ENCODE peak calls at places on chromosome 11, in ten cellular contexts. One of them, this sample, is unnamed.

GRCh38 chr11:128465946-128466688 is 121.2 kb downstream of the ETS1 start:
- DNase-seq in IMR-90: no peak
- DNase-seq in CD8-positive, alpha-beta memory T cell: no peak
- DNase-seq in NT2/D1: no peak
- DNase-seq in mucosa of descending colon: no peak
- DNase-seq in mesenchymal stem cell: no peak
- DNase-seq in fibroblast of lung: no peak
- DNase-seq in esophagus muscularis mucosa: peak; percentile 86
- DNase-seq in SK-N-SH: no peak
- DNase-seq in SJSA1: no peak
- DNase-seq in this sample: no peak

GRCh38 chr11:11284481-11284880 is 68.6 kb downstream of the CSNK2A3 start:
- DNase-seq in IMR-90: no peak
- DNase-seq in CD8-positive, alpha-beta memory T cell: no peak
- DNase-seq in NT2/D1: no peak
- DNase-seq in mucosa of descending colon: no peak
- DNase-seq in mesenchymal stem cell: no peak
- DNase-seq in fibroblast of lung: no peak
- DNase-seq in esophagus muscularis mucosa: no peak
- DNase-seq in SK-N-SH: no peak
- DNase-seq in SJSA1: no peak
- DNase-seq in this sample: no peak

GRCh38 chr11:78163828-78164227 is 24.4 kb upstream of the ALG8 start:
- DNase-seq in IMR-90: no peak
- DNase-seq in CD8-positive, alpha-beta memory T cell: no peak
- DNase-seq in NT2/D1: no peak
- DNase-seq in mucosa of descending colon: no peak
- DNase-seq in mesenchymal stem cell: no peak
- DNase-seq in fibroblast of lung: no peak
- DNase-seq in esophagus muscularis mucosa: no peak
- DNase-seq in SK-N-SH: no peak
- DNase-seq in SJSA1: no peak
- DNase-seq in this sample: no peak

GRCh38 chr11:134637091-134638015 is 225.3 kb upstream of the B3GAT1 start:
- DNase-seq in IMR-90: no peak
- DNase-seq in CD8-positive, alpha-beta memory T cell: no peak
- DNase-seq in NT2/D1: no peak
- DNase-seq in mucosa of descending colon: no peak
- DNase-seq in mesenchymal stem cell: no peak
- DNase-seq in fibroblast of lung: no peak
- DNase-seq in esophagus muscularis mucosa: no peak
- DNase-seq in SK-N-SH: no peak
- DNase-seq in SJSA1: no peak
- DNase-seq in this sample: no peak

GRCh38 chr11:66687831-66688281 is 10.2 kb upstream of the RBM4B start:
- DNase-seq in IMR-90: no peak
- DNase-seq in CD8-positive, alpha-beta memory T cell: peak; percentile 26
- DNase-seq in NT2/D1: no peak
- DNase-seq in mucosa of descending colon: no peak
- DNase-seq in mesenchymal stem cell: no peak
- DNase-seq in fibroblast of lung: no peak
- DNase-seq in esophagus muscularis mucosa: no peak
- DNase-seq in SK-N-SH: no peak
- DNase-seq in SJSA1: no peak
- DNase-seq in this sample: peak; percentile 36

GRCh38 chr11:61688368-61689163 is 8.4 kb downstream of the DAGLA start:
- DNase-seq in IMR-90: no peak
- DNase-seq in CD8-positive, alpha-beta memory T cell: no peak
- DNase-seq in NT2/D1: no peak
- DNase-seq in mucosa of descending colon: peak; percentile 84
- DNase-seq in mesenchymal stem cell: no peak
- DNase-seq in fibroblast of lung: peak; percentile 46
- DNase-seq in esophagus muscularis mucosa: peak; percentile 95
- DNase-seq in SK-N-SH: no peak
- DNase-seq in SJSA1: no peak
- DNase-seq in this sample: peak; percentile 83

GRCh38 chr11:134155946-134156865 is 67.6 kb downstream of the NCAPD3 start:
- DNase-seq in IMR-90: no peak
- DNase-seq in CD8-positive, alpha-beta memory T cell: no peak
- DNase-seq in NT2/D1: no peak
- DNase-seq in mucosa of descending colon: no peak
- DNase-seq in mesenchymal stem cell: no peak
- DNase-seq in fibroblast of lung: no peak
- DNase-seq in esophagus muscularis mucosa: peak; percentile 55
- DNase-seq in SK-N-SH: no peak
- DNase-seq in SJSA1: no peak
- DNase-seq in this sample: no peak

GRCh38 chr11:134584706-134585445 is 172.8 kb upstream of the B3GAT1 start:
- DNase-seq in IMR-90: no peak
- DNase-seq in CD8-positive, alpha-beta memory T cell: no peak
- DNase-seq in NT2/D1: no peak
- DNase-seq in mucosa of descending colon: peak; percentile 34
- DNase-seq in mesenchymal stem cell: no peak
- DNase-seq in fibroblast of lung: no peak
- DNase-seq in esophagus muscularis mucosa: peak; percentile 91
- DNase-seq in SK-N-SH: no peak
- DNase-seq in SJSA1: no peak
- DNase-seq in this sample: peak; percentile 31

GRCh38 chr11:8365542-8365941 is 101.9 kb upstream of the LMO1 start:
- DNase-seq in IMR-90: no peak
- DNase-seq in CD8-positive, alpha-beta memory T cell: no peak
- DNase-seq in NT2/D1: no peak
- DNase-seq in mucosa of descending colon: no peak
- DNase-seq in mesenchymal stem cell: no peak
- DNase-seq in fibroblast of lung: no peak
- DNase-seq in esophagus muscularis mucosa: no peak
- DNase-seq in SK-N-SH: no peak
- DNase-seq in SJSA1: no peak
- DNase-seq in this sample: no peak

GRCh38 chr11:19822531-19822930 is 109.9 kb downstream of the NAV2 start:
- DNase-seq in IMR-90: no peak
- DNase-seq in CD8-positive, alpha-beta memory T cell: no peak
- DNase-seq in NT2/D1: no peak
- DNase-seq in mucosa of descending colon: no peak
- DNase-seq in mesenchymal stem cell: no peak
- DNase-seq in fibroblast of lung: no peak
- DNase-seq in esophagus muscularis mucosa: no peak
- DNase-seq in SK-N-SH: no peak
- DNase-seq in SJSA1: no peak
- DNase-seq in this sample: no peak

GRCh38 chr11:19819148-19819547 is 106.5 kb downstream of the NAV2 start:
- DNase-seq in IMR-90: no peak
- DNase-seq in CD8-positive, alpha-beta memory T cell: no peak
- DNase-seq in NT2/D1: no peak
- DNase-seq in mucosa of descending colon: no peak
- DNase-seq in mesenchymal stem cell: no peak
- DNase-seq in fibroblast of lung: no peak
- DNase-seq in esophagus muscularis mucosa: no peak
- DNase-seq in SK-N-SH: no peak
- DNase-seq in SJSA1: no peak
- DNase-seq in this sample: no peak

GRCh38 chr11:19820100-19820499 is 107.5 kb downstream of the NAV2 start:
- DNase-seq in IMR-90: peak; percentile 29
- DNase-seq in CD8-positive, alpha-beta memory T cell: no peak
- DNase-seq in NT2/D1: no peak
- DNase-seq in mucosa of descending colon: no peak
- DNase-seq in mesenchymal stem cell: peak; percentile 43
- DNase-seq in fibroblast of lung: peak; percentile 25
- DNase-seq in esophagus muscularis mucosa: no peak
- DNase-seq in SK-N-SH: no peak
- DNase-seq in SJSA1: no peak
- DNase-seq in this sample: no peak

GRCh38 chr11:19821993-19822392 is 109.4 kb downstream of the NAV2 start:
- DNase-seq in IMR-90: no peak
- DNase-seq in CD8-positive, alpha-beta memory T cell: no peak
- DNase-seq in NT2/D1: no peak
- DNase-seq in mucosa of descending colon: no peak
- DNase-seq in mesenchymal stem cell: no peak
- DNase-seq in fibroblast of lung: no peak
- DNase-seq in esophagus muscularis mucosa: no peak
- DNase-seq in SK-N-SH: no peak
- DNase-seq in SJSA1: no peak
- DNase-seq in this sample: no peak

GRCh38 chr11:19821412-19821875 is 108.8 kb downstream of the NAV2 start:
- DNase-seq in IMR-90: no peak
- DNase-seq in CD8-positive, alpha-beta memory T cell: no peak
- DNase-seq in NT2/D1: no peak
- DNase-seq in mucosa of descending colon: no peak
- DNase-seq in mesenchymal stem cell: peak; percentile 42
- DNase-seq in fibroblast of lung: no peak
- DNase-seq in esophagus muscularis mucosa: no peak
- DNase-seq in SK-N-SH: no peak
- DNase-seq in SJSA1: no peak
- DNase-seq in this sample: no peak
- H3K4me1 ChIP-seq in IMR-90: peaks cover 2% of the 10 kb centered on the region
- H3K4me1 ChIP-seq in CD8-positive, alpha-beta memory T cell: no peaks in the 10 kb centered on the region
- H3K4me1 ChIP-seq in NT2/D1: peaks cover 6% of the 10 kb centered on the region
- H3K4me1 ChIP-seq in mucosa of descending colon: no peaks in the 10 kb centered on the region
- H3K4me1 ChIP-seq in mesenchymal stem cell: peaks cover 10% of the 10 kb centered on the region
- H3K4me1 ChIP-seq in fibroblast of lung: peaks cover 7% of the 10 kb centered on the region
- H3K4me1 ChIP-seq in esophagus muscularis mucosa: peaks cover 26% of the 10 kb centered on the region
- H3K4me1 ChIP-seq in SK-N-SH: no peaks in the 10 kb centered on the region
- H3K4me1 ChIP-seq in SJSA1: no peaks in the 10 kb centered on the region
- H3K4me1 ChIP-seq in this sample: no peaks in the 10 kb centered on the region

GRCh38 chr11:12767022-12767421 is 92.8 kb downstream of the TEAD1 start:
- DNase-seq in IMR-90: no peak
- DNase-seq in CD8-positive, alpha-beta memory T cell: no peak
- DNase-seq in NT2/D1: no peak
- DNase-seq in mucosa of descending colon: no peak
- DNase-seq in mesenchymal stem cell: no peak
- DNase-seq in fibroblast of lung: no peak
- DNase-seq in esophagus muscularis mucosa: no peak
- DNase-seq in SK-N-SH: no peak
- DNase-seq in SJSA1: no peak
- DNase-seq in this sample: no peak

GRCh38 chr11:12765428-12765827 is 91.2 kb downstream of the TEAD1 start:
- DNase-seq in IMR-90: peak; percentile 60
- DNase-seq in CD8-positive, alpha-beta memory T cell: no peak
- DNase-seq in NT2/D1: no peak
- DNase-seq in mucosa of descending colon: peak; percentile 27
- DNase-seq in mesenchymal stem cell: peak; percentile 74
- DNase-seq in fibroblast of lung: peak; percentile 76
- DNase-seq in esophagus muscularis mucosa: no peak
- DNase-seq in SK-N-SH: no peak
- DNase-seq in SJSA1: no peak
- DNase-seq in this sample: no peak

GRCh38 chr11:12762283-12762682 is 88.1 kb downstream of the TEAD1 start:
- DNase-seq in IMR-90: no peak
- DNase-seq in CD8-positive, alpha-beta memory T cell: no peak
- DNase-seq in NT2/D1: no peak
- DNase-seq in mucosa of descending colon: no peak
- DNase-seq in mesenchymal stem cell: no peak
- DNase-seq in fibroblast of lung: no peak
- DNase-seq in esophagus muscularis mucosa: no peak
- DNase-seq in SK-N-SH: no peak
- DNase-seq in SJSA1: no peak
- DNase-seq in this sample: no peak

GRCh38 chr11:12762696-12763324 is 88.6 kb downstream of the TEAD1 start:
- DNase-seq in IMR-90: no peak
- DNase-seq in CD8-positive, alpha-beta memory T cell: no peak
- DNase-seq in NT2/D1: no peak
- DNase-seq in mucosa of descending colon: no peak
- DNase-seq in mesenchymal stem cell: no peak
- DNase-seq in fibroblast of lung: no peak
- DNase-seq in esophagus muscularis mucosa: no peak
- DNase-seq in SK-N-SH: no peak
- DNase-seq in SJSA1: no peak
- DNase-seq in this sample: no peak

GRCh38 chr11:12764187-12764914 is 90.1 kb downstream of the TEAD1 start:
- DNase-seq in IMR-90: no peak
- DNase-seq in CD8-positive, alpha-beta memory T cell: no peak
- DNase-seq in NT2/D1: no peak
- DNase-seq in mucosa of descending colon: no peak
- DNase-seq in mesenchymal stem cell: no peak
- DNase-seq in fibroblast of lung: no peak
- DNase-seq in esophagus muscularis mucosa: no peak
- DNase-seq in SK-N-SH: no peak
- DNase-seq in SJSA1: no peak
- DNase-seq in this sample: no peak
- H3K4me1 ChIP-seq in IMR-90: peaks cover 31% of the 10 kb centered on the region
- H3K4me1 ChIP-seq in CD8-positive, alpha-beta memory T cell: no peaks in the 10 kb centered on the region
- H3K4me1 ChIP-seq in NT2/D1: no peaks in the 10 kb centered on the region
- H3K4me1 ChIP-seq in mucosa of descending colon: no peaks in the 10 kb centered on the region
- H3K4me1 ChIP-seq in mesenchymal stem cell: peaks cover 14% of the 10 kb centered on the region
- H3K4me1 ChIP-seq in fibroblast of lung: peaks cover 22% of the 10 kb centered on the region
- H3K4me1 ChIP-seq in esophagus muscularis mucosa: peaks cover 34% of the 10 kb centered on the region
- H3K4me1 ChIP-seq in SK-N-SH: peaks cover 30% of the 10 kb centered on the region
- H3K4me1 ChIP-seq in SJSA1: peaks cover 48% of the 10 kb centered on the region
- H3K4me1 ChIP-seq in this sample: peaks cover 2% of the 10 kb centered on the region

GRCh38 chr11:82557274-82557673 is 176.4 kb downstream of the FAM181B start:
- DNase-seq in IMR-90: no peak
- DNase-seq in CD8-positive, alpha-beta memory T cell: no peak
- DNase-seq in NT2/D1: no peak
- DNase-seq in mucosa of descending colon: peak; percentile 25
- DNase-seq in mesenchymal stem cell: no peak
- DNase-seq in fibroblast of lung: no peak
- DNase-seq in esophagus muscularis mucosa: no peak
- DNase-seq in SK-N-SH: no peak
- DNase-seq in SJSA1: no peak
- DNase-seq in this sample: no peak

GRCh38 chr11:82556210-82556609 is 177.5 kb downstream of the FAM181B start:
- DNase-seq in IMR-90: no peak
- DNase-seq in CD8-positive, alpha-beta memory T cell: no peak
- DNase-seq in NT2/D1: no peak
- DNase-seq in mucosa of descending colon: no peak
- DNase-seq in mesenchymal stem cell: no peak
- DNase-seq in fibroblast of lung: no peak
- DNase-seq in esophagus muscularis mucosa: no peak
- DNase-seq in SK-N-SH: no peak
- DNase-seq in SJSA1: no peak
- DNase-seq in this sample: no peak
- H3K4me1 ChIP-seq in IMR-90: no peaks in the 10 kb centered on the region
- H3K4me1 ChIP-seq in CD8-positive, alpha-beta memory T cell: no peaks in the 10 kb centered on the region
- H3K4me1 ChIP-seq in NT2/D1: no peaks in the 10 kb centered on the region
- H3K4me1 ChIP-seq in mucosa of descending colon: no peaks in the 10 kb centered on the region
- H3K4me1 ChIP-seq in mesenchymal stem cell: no peaks in the 10 kb centered on the region
- H3K4me1 ChIP-seq in fibroblast of lung: no peaks in the 10 kb centered on the region
- H3K4me1 ChIP-seq in esophagus muscularis mucosa: no peaks in the 10 kb centered on the region
- H3K4me1 ChIP-seq in SK-N-SH: no peaks in the 10 kb centered on the region
- H3K4me1 ChIP-seq in SJSA1: no peaks in the 10 kb centered on the region
- H3K4me1 ChIP-seq in this sample: no peaks in the 10 kb centered on the region

DNA sequence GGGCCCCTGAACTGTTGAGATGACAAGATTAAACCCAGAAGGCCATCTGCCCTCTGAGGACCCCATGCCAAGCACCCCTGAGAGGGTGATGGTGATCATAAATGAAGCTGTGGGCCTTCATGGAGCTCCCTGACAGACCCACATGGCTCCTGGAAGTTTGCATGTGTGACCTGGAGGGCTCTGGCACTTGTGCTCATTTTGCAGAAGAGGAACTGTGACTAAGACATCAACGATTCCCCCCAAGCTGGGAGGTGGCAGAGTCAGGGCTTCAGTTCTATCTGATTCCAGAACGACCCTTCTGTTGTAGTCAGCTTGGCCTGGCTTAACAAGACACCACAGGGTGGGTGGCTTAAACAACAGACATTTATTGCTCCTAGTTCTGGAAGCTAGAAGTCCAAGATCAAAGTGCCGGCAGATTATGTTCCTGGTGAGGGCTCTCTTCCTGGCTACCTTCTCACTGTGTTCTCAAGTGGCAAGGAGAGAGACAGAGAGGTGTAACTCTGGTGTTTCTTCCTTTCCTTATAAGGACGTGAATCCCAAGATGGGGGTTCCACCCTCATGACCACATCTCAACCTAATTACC is 46.4 kb upstream of the CD82 start:
- DNase-seq in IMR-90: no peak
- DNase-seq in CD8-positive, alpha-beta memory T cell: no peak
- DNase-seq in NT2/D1: no peak
- DNase-seq in mucosa of descending colon: no peak
- DNase-seq in mesenchymal stem cell: no peak
- DNase-seq in fibroblast of lung: no peak
- DNase-seq in esophagus muscularis mucosa: no peak
- DNase-seq in SK-N-SH: no peak
- DNase-seq in SJSA1: no peak
- DNase-seq in this sample: no peak
- H3K4me1 ChIP-seq in IMR-90: no peaks in the 10 kb centered on the region
- H3K4me1 ChIP-seq in CD8-positive, alpha-beta memory T cell: no peaks in the 10 kb centered on the region
- H3K4me1 ChIP-seq in NT2/D1: peaks cover 5% of the 10 kb centered on the region
- H3K4me1 ChIP-seq in mucosa of descending colon: no peaks in the 10 kb centered on the region
- H3K4me1 ChIP-seq in mesenchymal stem cell: peaks cover 6% of the 10 kb centered on the region
- H3K4me1 ChIP-seq in fibroblast of lung: no peaks in the 10 kb centered on the region
- H3K4me1 ChIP-seq in esophagus muscularis mucosa: peaks cover 19% of the 10 kb centered on the region
- H3K4me1 ChIP-seq in SK-N-SH: no peaks in the 10 kb centered on the region
- H3K4me1 ChIP-seq in SJSA1: no peaks in the 10 kb centered on the region
- H3K4me1 ChIP-seq in this sample: no peaks in the 10 kb centered on the region

This sample was measured in breast epithelium.